ENCODE peak calls at places on chromosome 18, in nine cellular contexts. C is SIG-M5; U is AG09319; I is stimulated activated CD4-positive, alpha-beta T cell treated with anti-CD3 and anti-CD28 coated beads, Interleukin-4, amount 100 ng/mL, for 48 hours; M is EL; L is T-helper 2 cell; R is AG04450; E is epithelial cell of esophagus; S is omental fat pad. H is an unnamed sample.
A peak's percentile ranks its signal among the peaks of the same experiment; 100 is the strongest.

GRCh38 chr18:79378416-79379250 is 17.1 kb upstream of the NFATC1 start:
- DNase-seq in C (no peak), U (no peak), L (peak; percentile 72), S (peak; percentile 60), M (peak; percentile 66), R (no peak), E (peak; percentile 78), I (peak; percentile 82), H (no peak)

GRCh38 chr18:41075212-41075611 is 879.8 kb upstream of the PIK3C3 start:
- DNase-seq in L (no peak), E (peak; percentile 82), I (no peak), U (no peak), S (no peak), R (peak; percentile 79), M (peak; percentile 5), C (no peak), H (peak; percentile 67)

GRCh38 chr18:31302991-31303390 is 15.0 kb upstream of the DSG1 start:
- DNase-seq in C (no peak), R (no peak), I (no peak), M (no peak), U (no peak), L (no peak), S (no peak), E (peak; percentile 93), H (peak; percentile 43)

GRCh38 chr18:71239111-71239624 is 950.3 kb downstream of the SOCS6 start:
- DNase-seq in C (no peak), I (no peak), R (no peak), U (no peak), S (no peak), L (no peak), E (no peak), M (no peak), H (no peak)

GRCh38 chr18:32454667-32455066 is 16.0 kb downstream of the GAREM1 start:
- DNase-seq in L (no peak), I (no peak), U (no peak), S (no peak), R (no peak), C (no peak), E (peak; percentile 14), M (no peak), H (no peak)

GRCh38 chr18:22817844-22818243 is 115.3 kb upstream of the RBBP8 start:
- DNase-seq in R (no peak), I (no peak), C (no peak), U (no peak), S (no peak), M (no peak), E (peak; percentile 59), L (no peak), H (peak; percentile 72)

GRCh38 chr18:73099759-73100158 is 232.0 kb upstream of the NETO1 start:
- DNase-seq in I (no peak), M (no peak), S (no peak), E (no peak), C (no peak), U (no peak), L (no peak), R (no peak), H (no peak)

GRCh38 chr18:47996091-47996541 is 65.7 kb upstream of the SMAD2 start:
- DNase-seq in L (no peak), R (no peak), M (no peak), C (no peak), S (no peak), E (peak; percentile 19), U (no peak), I (no peak), H (peak; percentile 78)

GRCh38 chr18:23967321-23968089 is 47.0 kb upstream of the TTC39C start:
- DNase-seq in I (no peak), S (no peak), C (no peak), U (no peak), M (no peak), L (no peak), E (no peak), R (no peak), H (no peak)

GRCh38 chr18:58158008-58158407 is 114.0 kb downstream of the NEDD4L start:
- DNase-seq in C (no peak), S (no peak), L (no peak), U (no peak), R (no peak), I (no peak), M (peak; percentile 26), E (peak; percentile 41), H (no peak)

H was measured in retinal pigment epithelial cell.